ENCODE peak calls at places on chromosomes 12 and 14, in six cellular contexts. M, B, D, V, C and Q are unnamed samples.

GRCh38 chr12:9880532-9880931 is 757 bp upstream of the KLRF2 start:
- DNase-seq in V (no peak), D (no peak), M (no peak), C (no peak), B (no peak), Q (no peak)

GRCh38 chr12:130465046-130465445 is 127.4 kb downstream of the PIWIL1 start:
- DNase-seq in V (no peak), B (no peak), D (no peak), M (no peak), C (no peak), Q (no peak)

GRCh38 chr14:70981005-70981952 is 74.0 kb downstream of the PCNX1 start:
- DNase-seq in D (peak; percentile 15), C (no peak), M (no peak), V (no peak), B (no peak), Q (no peak)

GRCh38 chr12:108930155-108930554 is 50.3 kb downstream of the DAO start:
- DNase-seq in B (no peak), C (no peak), M (no peak), D (no peak), V (no peak), Q (no peak)

GRCh38 chr12:22792198-22792597 is 167.2 kb downstream of the ETNK1 start:
- DNase-seq in C (no peak), B (no peak), D (no peak), M (no peak), V (no peak), Q (no peak)

GRCh38 chr14:74765721-74766120 is 2.6 kb downstream of the YLPM1 start:
- DNase-seq in M (no peak), C (no peak), D (no peak), V (no peak), B (no peak), Q (no peak)

GRCh38 chr12:71556881-71557280 is 106.8 kb downstream of the ZFC3H1 start:
- DNase-seq in C (peak; percentile 48), D (peak; percentile 94), M (peak; percentile 34), V (no peak), B (peak; percentile 86), Q (peak; percentile 95)

GRCh38 chr12:20646239-20646827 is 48.8 kb upstream of the SLCO1C1 start:
- DNase-seq in D (peak; percentile 60), V (no peak), M (no peak), C (no peak), B (peak; percentile 45), Q (no peak)

GRCh38 chr12:24979971-24980730 is 31.2 kb upstream of the BCAT1 start:
- DNase-seq in D (no peak), M (no peak), B (no peak), V (no peak), C (no peak), Q (peak; percentile 76)

GRCh38 chr14:103003850-103004249 is 53.5 kb downstream of the CDC42BPB start:
- DNase-seq in V (no peak), D (no peak), C (no peak), M (no peak), B (no peak), Q (no peak)

GRCh38 chr14:103001226-103001625 is 56.1 kb downstream of the CDC42BPB start:
- DNase-seq in V (no peak), C (no peak), B (no peak), D (no peak), M (no peak), Q (no peak)

GRCh38 chr14:103001651-103002396 is 55.5 kb downstream of the CDC42BPB start:
- DNase-seq in B (no peak), C (no peak), M (no peak), V (no peak), D (no peak), Q (no peak)

GRCh38 chr14:103002578-103003350 is 54.6 kb downstream of the CDC42BPB start:
- DNase-seq in V (no peak), B (no peak), C (no peak), M (no peak), D (no peak), Q (no peak)

DNA sequence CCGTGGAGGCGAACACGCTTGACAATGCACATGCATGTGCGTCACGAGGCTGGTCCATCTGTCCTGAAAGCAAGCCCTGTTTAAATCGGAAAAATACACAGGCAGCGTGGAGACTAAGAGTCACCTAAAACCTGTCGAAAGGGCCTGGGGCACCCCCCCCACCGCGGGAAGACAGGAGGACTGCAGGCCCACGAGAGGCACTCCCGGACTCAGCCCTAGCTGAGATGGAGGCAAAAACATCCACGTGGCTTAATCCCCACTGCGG is 54.1 kb downstream of the CDC42BPB start:
- DNase-seq in M (no peak), D (no peak), C (no peak), V (no peak), B (no peak), Q (no peak)
- H3K4ac ChIP-seq in M (no peak overlapping the region), D (no peak overlapping the region), C (no peak overlapping the region), V (no peak overlapping the region), B (no peak overlapping the region), Q (no peak overlapping the region)

GRCh38 chr14:86346818-86347384 is 817.0 kb downstream of the FLRT2 start:
- DNase-seq in B (peak; percentile 13), D (no peak), M (no peak), V (no peak), C (no peak), Q (no peak)
- H3K4ac ChIP-seq in B (no peak overlapping the region), D (no peak overlapping the region), M (no peak overlapping the region), V (no peak overlapping the region), C (no peak overlapping the region), Q (no peak overlapping the region)

GRCh38 chr12:45478931-45479330 is 250.6 kb upstream of the ARID2 start:
- DNase-seq in B (no peak), D (no peak), C (no peak), M (no peak), V (no peak), Q (no peak)
- H3K4ac ChIP-seq in B (no peak overlapping the region), D (no peak overlapping the region), C (no peak overlapping the region), M (no peak overlapping the region), V (no peak overlapping the region), Q (no peak overlapping the region)

DNA sequence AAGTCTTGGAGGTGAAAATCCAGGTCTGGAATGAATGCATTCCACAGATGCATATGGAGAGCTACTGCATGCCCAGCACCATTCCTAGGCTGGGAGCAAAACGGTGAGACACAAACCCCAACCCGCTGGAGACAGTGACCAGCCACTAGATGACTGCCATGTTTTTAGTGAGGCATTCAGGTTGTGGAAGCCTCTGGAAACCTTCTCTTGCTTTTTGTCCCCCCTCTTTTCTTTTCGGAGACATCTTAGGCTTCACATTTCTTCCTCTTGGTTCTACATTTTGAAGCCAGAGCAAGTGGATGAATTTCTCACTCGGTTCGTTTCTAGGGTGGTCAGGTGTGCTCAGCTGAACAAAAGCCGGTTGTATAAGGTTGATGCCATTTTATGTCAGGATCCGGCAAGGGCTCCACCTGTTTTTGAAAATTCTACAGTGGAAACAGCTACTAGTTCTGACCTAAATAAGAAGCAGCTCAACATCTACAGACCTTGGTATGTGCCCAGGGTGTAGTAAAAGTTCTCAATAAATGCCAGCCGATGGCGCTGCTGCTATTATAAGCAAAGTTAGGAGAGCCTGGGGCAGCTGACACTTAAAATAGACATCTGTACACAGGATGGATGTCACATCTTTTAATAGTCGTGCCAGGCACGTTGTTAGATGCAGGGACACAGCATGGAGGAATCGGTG is 1.8 kb upstream of the ZNF839 start:
- DNase-seq in D (no peak), V (no peak), C (no peak), M (no peak), B (no peak), Q (peak; percentile 93)
- H3K4ac ChIP-seq in D (peak overlapping the region; percentile 61), V (no peak overlapping the region), C (no peak overlapping the region), M (peak overlapping the region; percentile 19), B (no peak overlapping the region), Q (no peak overlapping the region)